ENCODE peak calls at places on chromosomes 11 and 22, in nine cellular contexts. P is prostate gland, M is transverse colon, G is H1, Z is esophagus muscularis mucosa, I is endothelial cell of umbilical vein, V is spleen, N is SK-N-SH, U is SK-N-MC. X is an unnamed sample.

GRCh38 chr11:65613091-65613928 is 711 bp downstream of the MAP3K11 start:
- DNase-seq in P (no peak), M (no peak), V (peak), Z (no peak), U (no peak), I (peak), N (no peak), G (no peak), X (peak)

GRCh38 chr11:8717876-8718753 is 35.5 kb downstream of the RPL27A start:
- DNase-seq in M (peak), U (no peak), P (peak), N (no peak), V (no peak), I (peak), G (no peak), Z (no peak), X (peak)

GRCh38 chr11:111798279-111798678 is 32.1 kb upstream of the PPP2R1B start:
- DNase-seq in M (no peak), G (no peak), U (no peak), N (no peak), I (no peak), V (no peak), Z (no peak), P (no peak), X (no peak)

GRCh38 chr22:41603873-41604332 is 14.3 kb upstream of the PMM1 start:
- DNase-seq in P (no peak), I (no peak), V (peak), M (no peak), U (no peak), Z (no peak), N (no peak), G (no peak), X (no peak)

GRCh38 chr11:72904016-72904415 is 89.8 kb downstream of the ATG16L2 start:
- DNase-seq in G (no peak), U (no peak), M (no peak), N (no peak), P (no peak), V (no peak), Z (no peak), I (no peak), X (no peak)

GRCh38 chr11:18016789-18017188 is 3.9 kb upstream of the SERGEF start:
- DNase-seq in G (no peak), M (no peak), P (no peak), N (no peak), I (no peak), Z (no peak), U (no peak), V (no peak), X (no peak)

GRCh38 chr22:49600891-49601431 is 226.7 kb downstream of the BRD1 start:
- DNase-seq in Z (no peak), V (peak), P (no peak), I (no peak), M (no peak), N (no peak), U (no peak), G (no peak), X (no peak)

GRCh38 chr11:120956710-120957500 is 67.0 kb upstream of the TBCEL start:
- DNase-seq in Z (no peak), P (no peak), N (peak), I (no peak), U (no peak), V (peak), G (no peak), M (no peak), X (no peak)

GRCh38 chr11:134578807-134579708 is 167.0 kb upstream of the B3GAT1 start:
- DNase-seq in G (no peak), N (peak), M (peak), U (no peak), V (no peak), P (no peak), I (no peak), Z (peak), X (no peak)

GRCh38 chr11:20114588-20114987 is 45.7 kb downstream of the DBX1 start:
- DNase-seq in M (no peak), I (no peak), U (no peak), N (no peak), V (no peak), G (no peak), P (no peak), Z (no peak), X (no peak)

GRCh38 chr22:25482868-25483639 is 81.4 kb upstream of the GRK3 start:
- DNase-seq in N (no peak), M (no peak), G (no peak), I (no peak), Z (no peak), V (no peak), U (no peak), P (peak), X (peak)

GRCh38 chr11:77602385-77603105 is 12.8 kb downstream of the AQP11 start:
- DNase-seq in V (no peak), M (no peak), I (peak), N (no peak), P (no peak), Z (no peak), G (no peak), U (no peak), X (no peak)

GRCh38 chr11:108340958-108341357 is 118.1 kb downstream of the ATM start:
- DNase-seq in V (no peak), N (no peak), P (peak), M (no peak), G (peak), Z (no peak), I (no peak), U (no peak), X (no peak)

GRCh38 chr11:79439430-79439892 is 1.4 kb downstream of the TENM4 start:
- DNase-seq in I (no peak), M (no peak), G (no peak), U (no peak), Z (no peak), P (no peak), V (no peak), N (peak), X (no peak)

GRCh38 chr11:18332302-18332701 is 9.9 kb downstream of the GTF2H1 start:
- DNase-seq in M (no peak), V (no peak), I (no peak), P (no peak), G (peak), N (no peak), U (no peak), Z (no peak), X (no peak)

GRCh38 chr11:96474263-96474662 is 84.5 kb downstream of the JRKL start:
- DNase-seq in Z (no peak), V (no peak), G (no peak), M (no peak), P (no peak), U (no peak), N (no peak), I (no peak), X (no peak)

GRCh38 chr11:64566042-64566914 is 24.7 kb upstream of the SLC22A12 start:
- DNase-seq in U (peak), Z (no peak), N (peak), I (peak), M (peak), P (peak), G (no peak), V (peak), X (peak)

GRCh38 chr11:29211205-29211604 is 805.6 kb downstream of the KCNA4 start:
- DNase-seq in U (no peak), P (no peak), M (no peak), I (no peak), Z (no peak), N (no peak), V (no peak), G (no peak), X (no peak)

GRCh38 chr11:1922411-1923113 is 3.1 kb downstream of the TNNT3 start:
- DNase-seq in N (no peak), V (peak), G (no peak), U (no peak), P (no peak), I (no peak), M (no peak), Z (no peak), X (no peak)

GRCh38 chr11:43962383-43962969 is 20.0 kb downstream of the C11orf96 start:
- DNase-seq in N (peak), G (no peak), Z (no peak), M (no peak), V (no peak), P (no peak), I (no peak), U (no peak), X (no peak)

GRCh38 chr11:33867566-33867965 is 24.3 kb downstream of the LMO2 start:
- DNase-seq in G (no peak), P (no peak), M (no peak), U (no peak), I (no peak), N (no peak), V (no peak), Z (no peak), X (no peak)

GRCh38 chr22:44396021-44396726 is 83.4 kb upstream of the SHISAL1 start:
- DNase-seq in M (no peak), P (no peak), I (no peak), V (peak), Z (no peak), G (no peak), U (no peak), N (peak), X (peak)

GRCh38 chr11:60594998-60595637 is 79.9 kb downstream of the MS4A13 start:
- DNase-seq in Z (no peak), P (no peak), U (no peak), M (no peak), I (no peak), G (no peak), N (no peak), V (no peak), X (no peak)

GRCh38 chr11:45218705-45219104 is 67.4 kb downstream of the SYT13 start:
- DNase-seq in M (no peak), I (no peak), U (no peak), Z (no peak), P (no peak), N (no peak), V (no peak), G (no peak), X (no peak)

GRCh38 chr11:63893355-63893754 is 23.6 kb downstream of the RCOR2 start:
- DNase-seq in M (no peak), U (no peak), I (no peak), N (no peak), G (no peak), P (no peak), Z (no peak), V (no peak), X (no peak)

DNA sequence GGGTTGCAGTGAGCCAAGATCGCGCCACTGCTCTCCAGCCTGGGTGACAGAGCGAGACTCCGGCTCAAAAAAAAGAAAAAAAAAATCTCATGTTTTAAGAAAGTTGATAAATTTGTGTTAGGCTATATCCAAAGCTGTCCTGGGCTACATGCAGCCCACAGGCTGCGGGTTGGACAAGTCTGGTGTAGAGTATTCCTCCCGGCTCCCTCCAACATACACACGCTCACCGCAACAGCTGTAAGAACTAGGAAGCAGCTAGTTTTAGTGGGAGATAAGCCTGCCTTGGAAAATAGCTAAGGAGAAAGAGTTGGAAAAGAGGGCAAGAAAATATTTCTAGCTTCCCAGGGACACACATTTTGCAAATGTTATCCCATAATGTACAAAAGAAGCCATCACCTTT is 46.6 kb downstream of the CELF1 start:
- DNase-seq in I (no peak), M (no peak), U (no peak), P (no peak), G (no peak), N (no peak), Z (no peak), V (no peak), X (no peak)
- H3K27ac ChIP-seq in I (no peak), M (no peak), U (peak), P (no peak), G (no peak), N (no peak), Z (peak), V (peak), X (peak)

DNA sequence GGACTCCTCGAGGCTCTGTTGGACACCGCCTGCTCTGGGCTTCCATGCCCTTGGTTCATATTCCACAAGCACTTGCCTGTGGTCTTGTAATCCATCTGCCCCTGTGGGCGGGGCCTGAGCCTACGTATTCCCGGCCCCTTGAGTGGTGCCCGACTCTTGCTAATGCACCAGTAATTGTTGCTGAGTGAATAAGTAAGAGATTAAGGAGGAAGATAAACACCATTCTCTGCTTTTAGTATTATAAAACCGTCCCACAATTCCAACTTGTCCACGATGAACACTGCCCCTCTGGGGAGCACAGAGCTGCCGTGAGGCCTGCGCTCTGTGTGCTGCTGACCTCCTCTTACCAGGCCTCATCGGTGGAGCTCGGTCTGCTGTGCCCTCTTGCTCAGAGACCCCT is 50.3 kb downstream of the MICAL2 start:
- DNase-seq in M (no peak), U (no peak), V (peak), I (no peak), N (no peak), G (no peak), Z (no peak), P (no peak), X (no peak)
- TF ChIP-seq POLR2AphosphoS5 in M (no peak), U (no peak), V (no peak), I (no peak), N (no peak), G (no peak), Z (no peak), P (no peak), X (no peak)

GRCh38 chr22:37342065-37342464 is 59.8 kb downstream of the CYTH4 start:
- DNase-seq in P (no peak), N (no peak), V (no peak), Z (no peak), U (no peak), G (no peak), I (no peak), M (no peak), X (no peak)

GRCh38 chr22:37343863-37344734 is 61.8 kb downstream of the CYTH4 start:
- DNase-seq in I (no peak), P (no peak), M (no peak), Z (no peak), N (no peak), V (no peak), U (no peak), G (no peak), X (no peak)

GRCh38 chr22:37343343-37343742 is 61.0 kb downstream of the CYTH4 start:
- DNase-seq in N (no peak), P (no peak), I (no peak), M (no peak), Z (no peak), G (no peak), V (no peak), U (no peak), X (no peak)

GRCh38 chr22:37345863-37346514 is 63.7 kb downstream of the CYTH4 start:
- DNase-seq in M (peak), V (no peak), Z (no peak), U (no peak), P (no peak), G (no peak), N (peak), I (peak), X (no peak)

GRCh38 chr22:37344735-37345462 is 62.6 kb downstream of the CYTH4 start:
- DNase-seq in U (no peak), Z (no peak), M (no peak), V (no peak), N (no peak), I (no peak), G (no peak), P (no peak), X (no peak)
- H3K27ac ChIP-seq in U (no peak), Z (no peak), M (no peak), V (no peak), N (no peak), I (no peak), G (no peak), P (no peak), X (no peak)

GRCh38 chr11:114276077-114276476 is 20.1 kb upstream of the NNMT start:
- DNase-seq in N (no peak), M (no peak), Z (peak), G (no peak), I (no peak), V (no peak), U (no peak), P (no peak), X (no peak)

GRCh38 chr11:114273890-114274635 is 22.1 kb upstream of the NNMT start:
- DNase-seq in Z (peak), V (no peak), U (no peak), P (no peak), I (no peak), M (no peak), G (no peak), N (no peak), X (no peak)

GRCh38 chr11:114275295-114275694 is 20.9 kb upstream of the NNMT start:
- DNase-seq in G (no peak), V (no peak), U (no peak), N (no peak), M (no peak), Z (peak), I (no peak), P (no peak), X (no peak)

GRCh38 chr11:114273071-114273470 is 23.1 kb upstream of the NNMT start:
- DNase-seq in M (no peak), U (no peak), Z (peak), P (no peak), I (no peak), N (no peak), V (no peak), G (no peak), X (no peak)

GRCh38 chr11:114274637-114275036 is 21.6 kb upstream of the NNMT start:
- DNase-seq in V (no peak), P (no peak), M (no peak), U (no peak), N (no peak), I (no peak), G (no peak), Z (no peak), X (no peak)
- TF ChIP-seq POLR2AphosphoS5 in V (no peak), P (no peak), M (no peak), U (no peak), N (no peak), I (no peak), G (no peak), Z (no peak), X (no peak)

DNA sequence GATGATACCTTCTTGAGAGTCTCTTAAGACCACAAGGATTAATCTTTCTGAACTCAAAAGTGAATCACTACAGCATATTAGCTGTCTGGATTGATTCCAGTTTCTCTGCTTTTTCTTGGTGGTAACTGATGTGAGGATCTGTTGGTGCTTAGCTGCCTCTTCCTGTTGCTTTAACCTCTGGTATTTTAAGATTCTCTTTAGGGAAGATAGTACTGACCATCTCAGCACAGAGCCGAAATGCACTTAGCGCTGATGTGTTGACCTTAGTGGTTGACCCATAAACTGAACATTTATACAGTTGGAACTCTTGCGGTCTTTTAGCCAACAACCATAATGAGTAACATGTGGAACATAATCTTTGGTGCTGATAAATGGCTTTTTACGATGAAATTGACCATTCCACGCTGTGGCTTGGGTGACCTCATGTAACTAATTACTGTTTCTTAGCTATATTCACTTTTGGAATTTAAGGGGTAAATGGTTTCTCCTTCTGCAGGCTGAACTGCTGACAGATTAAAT is 33.7 kb downstream of the APLP2 start:
- DNase-seq in M (no peak), V (no peak), Z (no peak), N (peak), P (no peak), U (no peak), G (no peak), I (peak), X (no peak)
- H3K27ac ChIP-seq in M (no peak), V (no peak), Z (peak), N (peak), P (peak), U (peak), G (no peak), I (peak), X (peak)

X was measured in stomach.